ENCODE peak calls at places on chromosomes 7 and 10, in four cellular contexts. I is hepatocyte, A is fibroblast of lung, D is AG09309. W is an unnamed sample.

GRCh38 chr7:151137076-151137611 is 30.4 kb downstream of the GBX1 start:
- DNase-seq in I (no peak), A (no peak), D (no peak), W (no peak)

GRCh38 chr7:155694846-155695245 is 50.4 kb downstream of the RBM33 start:
- DNase-seq in I (no peak), A (peak), D (no peak), W (no peak)

GRCh38 chr7:143456992-143457793 is 13.9 kb downstream of the TAS2R60 start:
- DNase-seq in I (no peak), A (peak), D (no peak), W (no peak)

GRCh38 chr10:97138174-97138573 is 47.6 kb downstream of the SLIT1 start:
- DNase-seq in I (peak), A (no peak), D (no peak), W (no peak)

GRCh38 chr10:2986341-2986933 is 80.9 kb upstream of the PFKP start:
- DNase-seq in I (no peak), A (no peak), D (no peak), W (no peak)

GRCh38 chr7:17342726-17343125 is 44.3 kb downstream of the AHR start:
- DNase-seq in I (no peak), A (no peak), D (no peak), W (no peak)

GRCh38 chr7:75914655-75915415 is at the start of gene POR:
- DNase-seq in I (peak), A (peak), D (peak), W (peak)

GRCh38 chr7:2527505-2528464 is 8.2 kb downstream of the LFNG start:
- DNase-seq in I (peak), A (peak), D (no peak), W (no peak)

GRCh38 chr10:122162566-122163181 is 108.4 kb upstream of the BTBD16 start:
- DNase-seq in I (peak), A (peak), D (no peak), W (no peak)

DNA sequence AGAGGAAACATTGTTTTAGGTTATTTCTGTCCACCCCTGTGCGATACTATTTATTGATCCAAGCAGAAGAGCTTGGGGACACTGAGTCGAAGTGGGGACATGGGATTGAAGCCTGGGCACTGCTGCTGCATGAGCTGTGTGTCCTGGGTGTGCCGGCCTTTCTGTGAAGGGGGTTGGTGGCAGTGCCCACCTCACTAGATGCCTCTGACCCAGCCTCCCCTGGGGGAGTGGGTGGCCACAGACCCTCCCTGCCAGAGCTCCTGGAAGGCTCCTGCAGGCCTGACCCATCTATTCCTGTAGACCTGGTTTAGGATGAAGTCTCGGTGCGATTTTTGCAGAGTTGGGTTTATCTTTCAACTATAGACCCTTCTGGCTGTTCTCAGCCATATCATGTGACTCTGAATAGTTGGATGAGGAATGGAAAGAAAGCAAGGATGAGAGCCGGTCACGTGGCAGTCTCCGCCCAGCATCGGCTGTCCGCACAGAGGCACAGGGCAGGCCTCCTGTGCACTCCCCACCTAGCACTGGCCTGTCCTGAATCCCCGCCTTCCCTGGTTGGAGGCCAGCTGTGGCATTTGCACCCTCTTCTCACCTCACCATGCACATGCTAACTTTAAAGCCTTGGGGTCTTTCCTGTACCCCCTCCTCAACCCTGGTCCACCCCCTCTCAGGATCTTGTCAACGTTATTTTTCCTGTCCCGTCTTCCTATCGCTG is 17.6 kb upstream of the SH2D4B start:
- DNase-seq in I (no peak), A (no peak), D (no peak), W (no peak)
- H3K4me3 ChIP-seq in I (no peak), A (no peak), D (no peak), W (no peak)

GRCh38 chr7:1098243-1099153 is 10.6 kb downstream of the GPER1 start:
- DNase-seq in I (no peak), A (no peak), D (no peak), W (no peak)

GRCh38 chr7:1095621-1096155 is 7.8 kb downstream of the GPER1 start:
- DNase-seq in I (no peak), A (no peak), D (no peak), W (no peak)

GRCh38 chr7:1097120-1097504 is 9.2 kb downstream of the GPER1 start:
- DNase-seq in I (no peak), A (no peak), D (no peak), W (no peak)

GRCh38 chr7:1094870-1095269 is 7.0 kb downstream of the GPER1 start:
- DNase-seq in I (no peak), A (no peak), D (no peak), W (no peak)

GRCh38 chr7:1096156-1097119 is 8.5 kb downstream of the GPER1 start:
- DNase-seq in I (peak), A (peak), D (no peak), W (no peak)
- H3K4me3 ChIP-seq in I (no peak), A (no peak), D (no peak), W (no peak)

DNA sequence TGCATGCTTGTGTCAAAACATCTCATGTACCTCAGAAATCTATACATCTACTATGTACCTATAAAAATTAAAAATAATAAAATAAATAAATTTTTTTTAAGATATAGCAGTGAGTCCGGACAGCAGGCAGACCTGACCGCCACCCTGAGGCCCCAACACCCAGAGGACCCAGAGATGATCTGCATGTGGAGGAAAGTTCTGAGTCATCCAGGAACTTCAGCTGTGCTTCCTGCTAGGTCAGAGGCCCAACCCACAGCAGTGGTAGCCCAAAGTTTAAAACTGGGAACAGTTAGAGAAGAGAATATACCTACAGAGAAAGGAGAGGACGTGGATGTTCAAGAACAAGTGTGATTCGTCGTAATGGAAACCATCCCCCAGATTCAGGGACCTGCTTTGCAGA is 683.7 kb upstream of the NRP1 start:
- DNase-seq in I (no peak), A (peak), D (no peak), W (no peak)
- H3K4me3 ChIP-seq in I (no peak), A (no peak), D (no peak), W (no peak)

GRCh38 chr7:27191081-27191715 is 6.2 kb upstream of the HOXA11 start:
- DNase-seq in I (no peak), A (no peak), D (no peak), W (no peak)

GRCh38 chr7:27191716-27192545 is 6.9 kb upstream of the HOXA11 start:
- DNase-seq in I (no peak), A (no peak), D (no peak), W (no peak)

GRCh38 chr7:27194002-27194352 is 5.9 kb downstream of the HOXA13 start:
- DNase-seq in I (no peak), A (no peak), D (no peak), W (no peak)

GRCh38 chr7:27193335-27194001 is 6.4 kb downstream of the HOXA13 start:
- DNase-seq in I (no peak), A (no peak), D (no peak), W (no peak)

DNA sequence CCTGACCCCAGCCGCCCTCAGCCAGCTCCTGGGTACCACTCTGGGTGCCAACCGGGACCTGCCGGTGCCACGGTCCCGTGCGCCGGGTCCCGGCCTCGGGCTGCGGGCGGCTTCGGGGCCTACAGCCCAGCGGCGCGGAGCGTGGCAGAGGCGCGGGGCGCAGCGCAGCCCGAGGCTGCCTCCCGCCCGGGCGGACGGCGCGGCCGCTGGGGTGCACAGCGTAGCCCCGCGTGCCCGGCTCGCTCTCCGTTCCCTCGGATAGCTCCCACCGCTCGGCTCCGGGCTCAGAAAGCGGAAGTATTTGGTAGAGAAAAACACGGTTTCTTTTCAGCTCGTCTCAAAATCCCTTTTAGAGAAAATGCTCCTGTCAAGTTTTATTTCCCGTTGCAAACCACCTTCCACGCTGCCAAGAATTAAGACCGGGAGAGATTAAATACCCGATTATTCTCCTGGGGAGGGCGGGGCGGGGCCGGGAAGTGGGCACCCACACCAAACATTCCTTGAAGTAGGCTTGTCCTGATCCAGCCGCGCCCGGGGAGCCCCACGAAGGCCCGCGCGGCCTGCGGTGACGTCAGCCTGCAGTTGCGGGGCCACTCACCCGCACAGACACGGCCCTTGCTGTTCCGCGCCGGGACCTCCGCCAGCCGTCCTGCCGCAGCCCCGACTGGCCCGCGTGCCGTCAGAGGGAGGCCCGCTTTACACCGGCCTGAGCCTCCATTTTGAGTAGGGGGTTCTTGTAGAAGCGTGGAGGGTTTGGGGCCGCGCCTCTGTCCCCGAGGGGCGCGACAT is 7.2 kb downstream of the HOXA13 start:
- DNase-seq in I (no peak), A (no peak), D (no peak), W (no peak)
- H3K4me3 ChIP-seq in I (peak), A (peak), D (peak), W (no peak)

DNA sequence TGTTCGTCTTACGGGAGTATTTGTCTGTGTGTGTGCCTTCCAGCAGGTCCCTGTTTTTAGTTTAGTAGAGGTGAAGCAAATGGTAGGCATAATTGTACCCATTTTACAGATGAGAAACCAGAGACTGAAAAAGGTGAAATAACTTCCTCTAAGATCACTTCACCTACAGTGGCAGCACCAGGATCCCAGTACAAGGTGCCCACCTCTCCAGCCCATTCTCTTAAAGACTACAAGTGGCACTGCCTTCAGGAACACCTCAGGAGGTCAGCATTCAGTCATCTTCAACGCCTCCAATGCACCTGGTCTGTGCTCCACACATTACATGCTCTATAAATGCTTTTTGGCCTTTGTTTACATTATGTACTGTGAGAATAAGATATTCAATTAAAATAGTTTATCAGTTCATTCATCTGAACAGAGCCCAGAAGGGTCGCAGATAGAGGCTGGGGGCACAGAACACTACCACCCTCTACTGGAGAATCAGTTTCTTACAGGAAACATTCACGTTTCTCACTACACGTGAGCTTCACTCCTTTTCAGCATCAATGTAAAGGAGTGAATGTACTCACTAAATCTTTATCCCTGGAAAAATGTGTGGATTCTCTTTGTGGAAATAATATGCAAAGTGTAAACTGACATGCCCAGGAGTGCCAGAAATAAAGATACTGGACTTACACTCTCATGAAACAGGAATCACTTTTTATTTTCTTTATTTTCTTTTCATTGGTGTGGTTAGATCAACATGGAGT is 45.5 kb upstream of the ABLIM1 start:
- DNase-seq in I (peak), A (no peak), D (no peak), W (peak)
- H3K4me3 ChIP-seq in I (no peak), A (no peak), D (no peak), W (no peak)

GRCh38 chr10:133249094-133249780 is 11.6 kb downstream of the VENTX start:
- DNase-seq in I (no peak), A (no peak), D (no peak), W (no peak)

GRCh38 chr10:133249975-133250754 is 12.5 kb downstream of the VENTX start:
- DNase-seq in I (no peak), A (no peak), D (no peak), W (no peak)

GRCh38 chr10:133252223-133252552 is 14.5 kb downstream of the VENTX start:
- DNase-seq in I (no peak), A (no peak), D (no peak), W (no peak)

GRCh38 chr10:133253313-133253955 is 15.8 kb downstream of the VENTX start:
- DNase-seq in I (no peak), A (no peak), D (no peak), W (no peak)

GRCh38 chr10:133251388-133252222 is 13.9 kb downstream of the VENTX start:
- DNase-seq in I (no peak), A (no peak), D (no peak), W (no peak)
- H3K4me3 ChIP-seq in I (no peak), A (no peak), D (no peak), W (no peak)